ENCODE peak calls at places on chromosomes 13 and 19, in nine cellular contexts. E is pancreas; L is stimulated activated CD4-positive, alpha-beta T cell treated with anti-CD3 and anti-CD28 coated beads, TNF-alpha, amount 100 ng/mL, for 4 hours; Z is NCI-H69; G is SIG-M5; D is T-helper 2 cell; T is GDM1; Q is effector memory CD4-positive, alpha-beta T cell; N is progenitor cell of endocrine pancreas. S is an unnamed sample.

GRCh38 chr19:7199613-7200533 is 94.3 kb downstream of the INSR start:
- DNase-seq in E (peak; percentile 56), L (no peak), Z (no peak), G (no peak), D (no peak), T (no peak), Q (no peak), N (no peak), S (no peak)

GRCh38 chr13:43377149-43377548 is 353.8 kb downstream of the DNAJC15 start:
- DNase-seq in E (peak; percentile 33), L (no peak), Z (peak; percentile 27), G (no peak), D (no peak), T (no peak), Q (no peak), N (no peak), S (no peak)

GRCh38 chr13:33051632-33052031 is 35.4 kb downstream of the KL start:
- DNase-seq in E (no peak), L (no peak), Z (no peak), G (no peak), D (no peak), T (no peak), Q (no peak), N (no peak), S (no peak)

GRCh38 chr19:34120846-34121639 is 51.3 kb upstream of the LSM14A start:
- DNase-seq in E (peak; percentile 25), L (peak; percentile 18), Z (peak; percentile 45), G (no peak), D (peak; percentile 70), T (no peak), Q (peak; percentile 25), N (no peak), S (peak; percentile 77)

GRCh38 chr19:50803633-50804419 is 13.6 kb downstream of the ACP4 start:
- DNase-seq in E (no peak), L (no peak), Z (peak; percentile 81), G (no peak), D (peak; percentile 53), T (no peak), Q (peak; percentile 9), N (no peak), S (peak; percentile 65)

GRCh38 chr13:38223093-38223492 is 126.6 kb upstream of the UFM1 start:
- DNase-seq in E (no peak), L (no peak), Z (peak; percentile 49), G (no peak), D (no peak), T (no peak), Q (no peak), N (no peak), S (peak; percentile 72)

GRCh38 chr19:7312816-7313215 is 18.6 kb upstream of the INSR start:
- DNase-seq in E (no peak), L (no peak), Z (no peak), G (no peak), D (no peak), T (no peak), Q (no peak), N (no peak), S (no peak)

GRCh38 chr13:113013303-113013702 is 44.3 kb downstream of the MCF2L start:
- DNase-seq in E (no peak), L (no peak), Z (no peak), G (no peak), D (no peak), T (no peak), Q (no peak), N (no peak), S (no peak)

GRCh38 chr13:73865027-73865426 is 269.2 kb downstream of the KLF12 start:
- DNase-seq in E (no peak), L (no peak), Z (no peak), G (no peak), D (no peak), T (no peak), Q (no peak), N (no peak), S (no peak)

GRCh38 chr13:102901615-102902305 is 55.9 kb downstream of the ERCC5 start:
- DNase-seq in E (no peak), L (no peak), Z (no peak), G (no peak), D (no peak), T (no peak), Q (no peak), N (no peak), S (no peak)

GRCh38 chr19:14544977-14545715 is 15.8 kb downstream of the TECR start:
- DNase-seq in E (peak; percentile 55), L (no peak), Z (peak; percentile 99), G (no peak), D (no peak), T (no peak), Q (no peak), N (no peak), S (no peak)

GRCh38 chr13:27375686-27376326 is 48.6 kb upstream of the GTF3A start:
- DNase-seq in E (peak; percentile 81), L (peak; percentile 29), Z (peak; percentile 49), G (no peak), D (peak; percentile 32), T (no peak), Q (peak; percentile 29), N (peak; percentile 63), S (peak; percentile 93)

GRCh38 chr19:10419646-10420443 is 493 bp upstream of the PDE4A start:
- DNase-seq in E (no peak), L (no peak), Z (peak; percentile 98), G (no peak), D (peak; percentile 89), T (peak; percentile 79), Q (no peak), N (no peak), S (peak; percentile 97)

GRCh38 chr19:51809787-51810186 is 14.8 kb downstream of the FPR3 start:
- DNase-seq in E (no peak), L (no peak), Z (no peak), G (no peak), D (no peak), T (no peak), Q (no peak), N (no peak), S (no peak)

GRCh38 chr19:21610341-21610740 is 104.9 kb downstream of the ZNF429 start:
- DNase-seq in E (no peak), L (no peak), Z (no peak), G (no peak), D (no peak), T (no peak), Q (no peak), N (no peak), S (no peak)

S was measured in GM23338.